ENCODE peak calls at places on chromosomes 3 and 15, in ten cellular contexts. One of them, this sample, is unnamed.

GRCh38 chr15:42048080-42048820 is 27.4 kb upstream of the PLA2G4E start:
- DNase-seq in K562: no peak
- DNase-seq in transverse colon: no peak
- DNase-seq in tibial nerve: no peak
- DNase-seq in ovary: no peak
- DNase-seq in SK-N-SH: no peak
- DNase-seq in GM12878: no peak
- DNase-seq in A549: no peak
- DNase-seq in HepG2: no peak
- DNase-seq in esophagus muscularis mucosa: no peak
- DNase-seq in this sample: no peak

GRCh38 chr3:58013973-58014649 is 5.9 kb downstream of the FLNB start:
- DNase-seq in ovary: peak; percentile 62
- DNase-seq in tibial nerve: peak; percentile 59
- DNase-seq in K562: no peak
- DNase-seq in esophagus muscularis mucosa: no peak
- DNase-seq in SK-N-SH: peak; percentile 89
- DNase-seq in GM12878: no peak
- DNase-seq in transverse colon: peak; percentile 30
- DNase-seq in A549: no peak
- DNase-seq in HepG2: no peak
- DNase-seq in this sample: peak; percentile 39

GRCh38 chr3:12227833-12228232 is 61.0 kb upstream of the PPARG start:
- DNase-seq in ovary: no peak
- DNase-seq in K562: no peak
- DNase-seq in transverse colon: no peak
- DNase-seq in HepG2: no peak
- DNase-seq in SK-N-SH: no peak
- DNase-seq in esophagus muscularis mucosa: no peak
- DNase-seq in A549: no peak
- DNase-seq in GM12878: no peak
- DNase-seq in tibial nerve: no peak
- DNase-seq in this sample: no peak

GRCh38 chr3:30667250-30667585 is 60.8 kb downstream of the TGFBR2 start:
- DNase-seq in K562: no peak
- DNase-seq in esophagus muscularis mucosa: no peak
- DNase-seq in ovary: no peak
- DNase-seq in GM12878: no peak
- DNase-seq in A549: no peak
- DNase-seq in HepG2: no peak
- DNase-seq in SK-N-SH: no peak
- DNase-seq in transverse colon: no peak
- DNase-seq in tibial nerve: no peak
- DNase-seq in this sample: no peak

GRCh38 chr15:92848852-92849598 is 51.1 kb upstream of the CHD2 start:
- DNase-seq in A549: no peak
- DNase-seq in GM12878: peak; percentile 65
- DNase-seq in tibial nerve: no peak
- DNase-seq in SK-N-SH: no peak
- DNase-seq in K562: peak; percentile 51
- DNase-seq in ovary: no peak
- DNase-seq in esophagus muscularis mucosa: no peak
- DNase-seq in transverse colon: no peak
- DNase-seq in HepG2: no peak
- DNase-seq in this sample: no peak

GRCh38 chr15:68561901-68562300 is 16.9 kb upstream of the CORO2B start:
- DNase-seq in SK-N-SH: no peak
- DNase-seq in esophagus muscularis mucosa: no peak
- DNase-seq in transverse colon: no peak
- DNase-seq in GM12878: no peak
- DNase-seq in K562: no peak
- DNase-seq in ovary: no peak
- DNase-seq in HepG2: no peak
- DNase-seq in A549: no peak
- DNase-seq in tibial nerve: no peak
- DNase-seq in this sample: no peak

GRCh38 chr3:125188955-125189354 is 23.6 kb downstream of the SLC12A8 start:
- DNase-seq in SK-N-SH: no peak
- DNase-seq in ovary: no peak
- DNase-seq in GM12878: no peak
- DNase-seq in K562: no peak
- DNase-seq in HepG2: no peak
- DNase-seq in tibial nerve: no peak
- DNase-seq in A549: no peak
- DNase-seq in esophagus muscularis mucosa: no peak
- DNase-seq in transverse colon: no peak
- DNase-seq in this sample: no peak

GRCh38 chr3:9142346-9142745 is 107.1 kb downstream of the SRGAP3 start:
- DNase-seq in esophagus muscularis mucosa: no peak
- DNase-seq in ovary: no peak
- DNase-seq in transverse colon: no peak
- DNase-seq in tibial nerve: no peak
- DNase-seq in HepG2: no peak
- DNase-seq in SK-N-SH: no peak
- DNase-seq in K562: no peak
- DNase-seq in A549: no peak
- DNase-seq in GM12878: no peak
- DNase-seq in this sample: no peak

GRCh38 chr15:35529784-35530183 is 16.2 kb downstream of the DPH6 start:
- DNase-seq in HepG2: no peak
- DNase-seq in esophagus muscularis mucosa: no peak
- DNase-seq in transverse colon: no peak
- DNase-seq in K562: no peak
- DNase-seq in SK-N-SH: no peak
- DNase-seq in A549: no peak
- DNase-seq in tibial nerve: no peak
- DNase-seq in GM12878: no peak
- DNase-seq in ovary: no peak
- DNase-seq in this sample: no peak

GRCh38 chr15:62112616-62113593 is 46.1 kb downstream of the C2CD4A start:
- DNase-seq in esophagus muscularis mucosa: peak; percentile 81
- DNase-seq in transverse colon: peak; percentile 28
- DNase-seq in ovary: no peak
- DNase-seq in tibial nerve: no peak
- DNase-seq in GM12878: no peak
- DNase-seq in HepG2: peak; percentile 66
- DNase-seq in K562: no peak
- DNase-seq in SK-N-SH: no peak
- DNase-seq in A549: peak; percentile 92
- DNase-seq in this sample: peak; percentile 60

GRCh38 chr15:101127503-101128076 is 124.3 kb downstream of the CHSY1 start:
- DNase-seq in transverse colon: peak; percentile 75
- DNase-seq in esophagus muscularis mucosa: no peak
- DNase-seq in A549: no peak
- DNase-seq in SK-N-SH: peak; percentile 90
- DNase-seq in GM12878: peak; percentile 82
- DNase-seq in ovary: peak; percentile 87
- DNase-seq in K562: no peak
- DNase-seq in tibial nerve: peak; percentile 71
- DNase-seq in HepG2: peak; percentile 24
- DNase-seq in this sample: peak; percentile 68

GRCh38 chr15:79527821-79528220 is 95.7 kb downstream of the MINAR1 start:
- DNase-seq in esophagus muscularis mucosa: peak; percentile 77
- DNase-seq in ovary: no peak
- DNase-seq in SK-N-SH: no peak
- DNase-seq in HepG2: no peak
- DNase-seq in K562: no peak
- DNase-seq in GM12878: no peak
- DNase-seq in A549: no peak
- DNase-seq in tibial nerve: no peak
- DNase-seq in transverse colon: no peak
- DNase-seq in this sample: no peak

GRCh38 chr15:52098328-52098727 is 14.2 kb downstream of the BCL2L10 start:
- DNase-seq in GM12878: no peak
- DNase-seq in transverse colon: no peak
- DNase-seq in HepG2: no peak
- DNase-seq in esophagus muscularis mucosa: no peak
- DNase-seq in K562: no peak
- DNase-seq in tibial nerve: no peak
- DNase-seq in ovary: no peak
- DNase-seq in SK-N-SH: no peak
- DNase-seq in A549: no peak
- DNase-seq in this sample: no peak

DNA sequence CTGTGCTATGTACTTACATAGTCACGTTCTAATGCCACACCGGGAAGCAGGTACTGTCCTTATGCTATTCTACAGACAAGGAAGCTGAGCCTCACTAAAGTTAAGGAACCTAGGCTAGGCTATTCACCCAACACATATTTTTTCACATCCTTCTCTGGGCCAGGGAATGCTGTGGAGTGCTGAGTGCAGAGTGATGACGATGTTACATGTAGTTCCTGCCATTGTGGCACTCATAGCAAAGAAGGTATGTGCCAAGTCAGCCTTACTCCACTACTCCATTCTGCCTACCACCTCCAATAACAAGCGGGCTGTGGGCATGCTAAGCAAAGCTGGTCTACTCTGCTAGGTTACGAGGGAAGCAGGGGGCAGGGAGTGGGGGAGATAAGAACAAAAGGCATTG is 69.8 kb upstream of the SLC25A26 start:
- DNase-seq in SK-N-SH: no peak
- DNase-seq in A549: no peak
- DNase-seq in transverse colon: no peak
- DNase-seq in HepG2: no peak
- DNase-seq in K562: no peak
- DNase-seq in GM12878: no peak
- DNase-seq in ovary: no peak
- DNase-seq in esophagus muscularis mucosa: no peak
- DNase-seq in tibial nerve: no peak
- DNase-seq in this sample: no peak
- TF ChIP-seq EP300 in SK-N-SH: no peak
- TF ChIP-seq EP300 in A549: no peak
- TF ChIP-seq EP300 in transverse colon: no peak
- TF ChIP-seq EP300 in HepG2: no peak
- TF ChIP-seq EP300 in K562: no peak
- TF ChIP-seq EP300 in GM12878: no peak
- TF ChIP-seq EP300 in ovary: no peak
- TF ChIP-seq EP300 in esophagus muscularis mucosa: no peak
- TF ChIP-seq EP300 in tibial nerve: no peak
- TF ChIP-seq EP300 in this sample: no peak

DNA sequence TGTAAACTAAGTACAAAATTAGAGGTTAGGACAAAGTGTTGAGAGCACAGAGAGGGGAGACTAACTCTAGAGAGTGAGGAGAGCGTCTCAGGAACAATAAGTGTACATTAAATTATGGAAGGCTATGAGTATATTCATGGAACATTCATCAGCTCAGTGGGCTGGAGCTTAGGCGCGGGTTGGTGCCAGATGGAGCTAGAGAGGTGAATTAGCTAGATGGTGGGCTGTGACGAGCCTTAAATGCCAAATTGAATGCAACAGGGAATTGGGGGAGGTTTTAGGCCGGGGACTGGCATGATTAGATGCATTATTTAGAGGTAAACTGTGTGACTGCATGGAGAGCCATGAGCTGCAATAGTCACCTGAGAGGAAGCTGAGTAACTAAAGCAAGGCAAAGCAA is 97.1 kb downstream of the TMEM108 start:
- DNase-seq in ovary: no peak
- DNase-seq in esophagus muscularis mucosa: no peak
- DNase-seq in A549: no peak
- DNase-seq in tibial nerve: no peak
- DNase-seq in GM12878: no peak
- DNase-seq in HepG2: no peak
- DNase-seq in transverse colon: no peak
- DNase-seq in K562: no peak
- DNase-seq in SK-N-SH: no peak
- DNase-seq in this sample: no peak
- TF ChIP-seq EP300 in ovary: no peak
- TF ChIP-seq EP300 in esophagus muscularis mucosa: no peak
- TF ChIP-seq EP300 in A549: no peak
- TF ChIP-seq EP300 in tibial nerve: no peak
- TF ChIP-seq EP300 in GM12878: no peak
- TF ChIP-seq EP300 in HepG2: no peak
- TF ChIP-seq EP300 in transverse colon: no peak
- TF ChIP-seq EP300 in K562: no peak
- TF ChIP-seq EP300 in SK-N-SH: no peak
- TF ChIP-seq EP300 in this sample: no peak

DNA sequence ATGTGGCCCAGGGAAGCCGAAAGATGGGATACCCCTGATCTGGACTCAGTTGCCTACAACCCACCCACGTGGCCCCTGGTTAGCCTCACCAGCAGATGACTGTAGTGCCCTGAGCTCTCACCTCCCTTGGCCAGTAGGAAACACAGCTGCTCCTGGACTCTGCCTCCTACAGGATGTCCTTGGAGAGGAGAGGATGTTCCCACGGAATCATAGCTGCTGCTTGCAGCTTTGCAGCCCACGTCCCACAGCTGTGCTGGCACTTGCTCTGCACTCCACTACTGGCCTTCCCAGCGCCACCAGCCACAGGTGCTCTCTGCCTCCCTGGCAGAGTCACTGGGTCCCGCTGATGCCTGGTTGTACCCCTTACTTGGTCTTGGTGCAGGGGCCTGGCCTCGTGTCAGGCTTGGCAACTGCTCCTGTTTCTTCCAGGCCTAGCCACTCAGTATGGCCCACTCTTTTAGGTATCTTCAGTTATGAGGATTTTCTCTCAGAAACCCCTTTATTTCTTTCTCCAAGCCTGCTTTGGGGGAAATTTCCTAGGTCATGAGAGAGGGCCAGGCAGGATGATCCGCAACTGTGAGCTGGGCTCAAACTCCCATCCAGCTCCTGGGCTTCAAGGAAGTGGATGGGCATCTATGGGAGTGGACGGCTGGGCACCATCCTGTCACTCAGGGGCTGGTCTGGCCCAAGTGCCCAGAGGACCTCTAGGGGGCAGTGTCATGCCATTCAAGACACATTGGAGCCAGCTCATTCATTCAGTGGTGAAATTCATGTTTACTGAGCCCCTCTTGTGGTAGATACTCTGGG is 16.3 kb upstream of the VILL start:
- DNase-seq in tibial nerve: no peak
- DNase-seq in A549: peak; percentile 70
- DNase-seq in GM12878: no peak
- DNase-seq in transverse colon: peak; percentile 78
- DNase-seq in ovary: no peak
- DNase-seq in SK-N-SH: peak; percentile 78
- DNase-seq in K562: peak; percentile 86
- DNase-seq in esophagus muscularis mucosa: no peak
- DNase-seq in HepG2: peak; percentile 56
- DNase-seq in this sample: peak; percentile 77
- TF ChIP-seq EP300 in tibial nerve: no peak
- TF ChIP-seq EP300 in A549: no peak
- TF ChIP-seq EP300 in GM12878: no peak
- TF ChIP-seq EP300 in transverse colon: no peak
- TF ChIP-seq EP300 in ovary: no peak
- TF ChIP-seq EP300 in SK-N-SH: no peak
- TF ChIP-seq EP300 in K562: peak; percentile 44
- TF ChIP-seq EP300 in esophagus muscularis mucosa: no peak
- TF ChIP-seq EP300 in HepG2: no peak
- TF ChIP-seq EP300 in this sample: no peak

DNA sequence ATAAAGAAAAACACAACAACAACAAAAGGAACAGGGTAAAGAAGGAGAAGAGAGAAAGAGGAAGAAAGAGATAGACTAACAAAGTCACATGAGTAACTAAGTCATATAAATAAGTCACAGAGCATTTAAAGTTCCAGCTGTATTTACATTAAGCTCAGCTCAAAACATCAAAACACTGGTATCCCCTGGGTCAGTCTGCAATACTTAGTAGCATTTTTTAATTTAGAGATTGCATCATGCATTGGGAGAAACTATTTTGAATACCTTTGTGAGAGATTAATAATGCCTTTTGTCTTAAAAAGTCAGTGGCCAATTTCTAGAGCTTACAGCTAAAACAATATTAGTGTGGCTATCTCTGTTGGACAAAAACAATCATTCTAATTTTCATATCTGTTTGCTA is 78.4 kb downstream of the NEK10 start:
- DNase-seq in transverse colon: no peak
- DNase-seq in GM12878: no peak
- DNase-seq in SK-N-SH: no peak
- DNase-seq in K562: no peak
- DNase-seq in HepG2: no peak
- DNase-seq in esophagus muscularis mucosa: no peak
- DNase-seq in ovary: no peak
- DNase-seq in tibial nerve: no peak
- DNase-seq in A549: no peak
- DNase-seq in this sample: no peak
- TF ChIP-seq EP300 in transverse colon: no peak
- TF ChIP-seq EP300 in GM12878: no peak
- TF ChIP-seq EP300 in SK-N-SH: no peak
- TF ChIP-seq EP300 in K562: no peak
- TF ChIP-seq EP300 in HepG2: no peak
- TF ChIP-seq EP300 in esophagus muscularis mucosa: no peak
- TF ChIP-seq EP300 in ovary: no peak
- TF ChIP-seq EP300 in tibial nerve: no peak
- TF ChIP-seq EP300 in A549: no peak
- TF ChIP-seq EP300 in this sample: no peak